ENCODE peak calls at places on chromosome 19, in six cellular contexts. L is IMR-90, Q is AG04450, D is testis, R is heart right ventricle, Z is breast epithelium. U is an unnamed sample.

GRCh38 chr19:47102561-47103135 is 10.9 kb downstream of the ZC3H4 start:
- DNase-seq in R (no peak), D (no peak), Z (no peak), L (no peak), Q (no peak), U (no peak)

GRCh38 chr19:29785955-29786589 is 25.7 kb upstream of the CCNE1 start:
- DNase-seq in L (no peak), R (no peak), Q (no peak), D (no peak), Z (no peak), U (no peak)

GRCh38 chr19:21440321-21440720 is 43.4 kb downstream of the ZNF493 start:
- DNase-seq in Z (no peak), Q (no peak), R (no peak), D (no peak), L (no peak), U (no peak)

GRCh38 chr19:3132971-3133792 is 2.7 kb upstream of the GNA15 start:
- DNase-seq in D (no peak), L (peak), Z (no peak), R (no peak), Q (no peak), U (peak)

GRCh38 chr19:32599736-32600157 is 18.8 kb downstream of the PDCD5 start:
- DNase-seq in Z (no peak), Q (peak), D (peak), R (peak), L (peak), U (peak)

GRCh38 chr19:33290956-33291622 is 11.2 kb downstream of the CEBPA start:
- DNase-seq in R (no peak), Q (no peak), Z (no peak), L (no peak), D (no peak), U (no peak)

GRCh38 chr19:14177496-14178074 is 28.4 kb downstream of the ADGRL1 start:
- DNase-seq in Z (no peak), L (no peak), R (no peak), Q (no peak), D (no peak), U (no peak)

GRCh38 chr19:1041835-1042685 is 2.2 kb downstream of the ABCA7 start:
- DNase-seq in D (no peak), R (no peak), L (no peak), Z (no peak), Q (no peak), U (no peak)

GRCh38 chr19:16164222-16164890 is 9.0 kb downstream of the CIB3 start:
- DNase-seq in Z (no peak), Q (no peak), L (no peak), R (no peak), D (no peak), U (no peak)

GRCh38 chr19:2154587-2155075 is 3.3 kb upstream of the AP3D1 start:
- DNase-seq in D (no peak), Q (no peak), R (no peak), Z (peak), L (peak), U (no peak)

GRCh38 chr19:45677351-45678230 is 9.6 kb downstream of the GIPR start:
- DNase-seq in Q (no peak), D (peak), L (peak), R (peak), Z (peak), U (peak)

GRCh38 chr19:54014920-54015560 is 23.6 kb downstream of the CACNG6 start:
- DNase-seq in Z (no peak), L (no peak), R (no peak), Q (no peak), D (no peak), U (no peak)

GRCh38 chr19:12801466-12802266 is at the start of the genes PRDX2 and THSD8:
- DNase-seq in Q (no peak), L (peak), Z (no peak), R (peak), D (peak), U (peak)

GRCh38 chr19:48745208-48745995 is 1.3 kb downstream of the IZUMO1 start:
- DNase-seq in R (peak), Q (no peak), Z (no peak), L (peak), D (peak), U (peak)

GRCh38 chr19:45158503-45159026 is 2.2 kb downstream of the NKPD1 start:
- DNase-seq in R (no peak), D (no peak), L (no peak), Q (no peak), Z (no peak), U (no peak)

GRCh38 chr19:10431254-10431942 is 11.1 kb downstream of the PDE4A start:
- DNase-seq in R (no peak), D (no peak), L (no peak), Z (no peak), Q (no peak), U (peak)

GRCh38 chr19:29576761-29577661 is 29.1 kb upstream of the POP4 start:
- DNase-seq in D (no peak), R (no peak), Z (no peak), L (peak), Q (no peak), U (no peak)

GRCh38 chr19:41928754-41929535 is 696 bp upstream of the ERFL start:
- DNase-seq in Q (no peak), R (no peak), D (no peak), Z (no peak), L (no peak), U (no peak)

GRCh38 chr19:1154731-1155351 is 19.2 kb downstream of the SBNO2 start:
- DNase-seq in Z (peak), R (peak), Q (peak), D (peak), L (peak), U (no peak)

GRCh38 chr19:49361438-49362047 is 673 bp downstream of the TEAD2 start:
- DNase-seq in Q (peak), L (peak), R (peak), Z (peak), D (peak), U (no peak)

GRCh38 chr19:6745965-6746364 is 6.5 kb downstream of the TRIP10 start:
- DNase-seq in D (no peak), Z (no peak), L (no peak), R (no peak), Q (no peak), U (no peak)

GRCh38 chr19:10884273-10884672 is 12.9 kb downstream of the CARM1 start:
- DNase-seq in D (no peak), L (peak), Z (no peak), R (no peak), Q (no peak), U (no peak)

GRCh38 chr19:55206664-55207500 is 2.4 kb downstream of the PTPRH start:
- DNase-seq in Q (peak), D (peak), R (peak), L (peak), Z (peak), U (no peak)

GRCh38 chr19:3670258-3670795 is 29.9 kb downstream of the PIP5K1C start:
- DNase-seq in Z (peak), R (peak), Q (peak), L (peak), D (peak), U (no peak)

GRCh38 chr19:33771308-33772101 is 25.2 kb upstream of the KCTD15 start:
- DNase-seq in Z (peak), Q (peak), L (peak), R (peak), D (peak), U (peak)

GRCh38 chr19:2331601-2332246 is 3.2 kb downstream of the SPPL2B start:
- DNase-seq in L (no peak), Z (no peak), Q (no peak), R (no peak), D (no peak), U (no peak)

GRCh38 chr19:42092350-42092749 is 16.4 kb downstream of the ZNF574 start:
- DNase-seq in L (no peak), Z (no peak), Q (no peak), R (no peak), D (no peak), U (no peak)

GRCh38 chr19:41137056-41137455 is 22.8 kb downstream of the CYP2F1 start:
- DNase-seq in Z (no peak), Q (no peak), R (no peak), D (no peak), L (no peak), U (no peak)

GRCh38 chr19:12825259-12826131 is 8.9 kb downstream of the RTBDN start:
- DNase-seq in Z (no peak), Q (no peak), D (no peak), L (no peak), R (no peak), U (no peak)

GRCh38 chr19:9914001-9914314 is 22.4 kb downstream of the OLFM2 start:
- DNase-seq in Z (no peak), Q (no peak), L (no peak), R (no peak), D (no peak), U (no peak)

GRCh38 chr19:42114412-42114811 is 17.8 kb downstream of the POU2F2 start:
- DNase-seq in R (no peak), D (no peak), Q (no peak), L (no peak), Z (no peak), U (no peak)

GRCh38 chr19:13163609-13164364 is 13.6 kb downstream of the IER2 start:
- DNase-seq in R (peak), D (peak), Z (peak), Q (peak), L (peak), U (peak)

GRCh38 chr19:31353826-31354225 is 4.6 kb upstream of the TSHZ3 start:
- DNase-seq in R (no peak), D (no peak), Z (no peak), L (no peak), Q (no peak), U (no peak)
- TF ChIP-seq CTCF in R (no peak), D (no peak), Z (no peak), L (no peak), Q (no peak), U (no peak)

DNA sequence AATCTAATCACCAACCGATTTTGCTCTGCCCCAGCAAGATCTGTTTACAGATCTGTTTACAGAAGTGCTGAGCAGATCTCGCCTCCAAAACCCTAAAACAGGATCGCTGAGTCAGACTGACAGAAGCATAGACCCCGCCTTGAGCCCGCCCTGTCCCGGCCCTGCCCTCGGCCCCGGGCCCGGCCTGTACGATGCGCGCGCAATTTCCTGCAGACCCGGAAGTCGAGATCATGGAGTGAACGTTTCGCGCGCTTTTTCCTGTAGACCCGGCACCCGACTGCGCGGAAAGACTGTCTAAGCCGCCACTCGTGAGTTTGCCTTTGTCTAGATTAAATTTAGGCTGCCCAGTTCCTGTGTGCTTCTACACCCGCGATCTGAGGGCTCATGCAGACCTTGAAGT is at the start of gene ZNF534:
- DNase-seq in Z (no peak), R (no peak), L (no peak), D (peak), Q (no peak), U (no peak)
- H3K27ac ChIP-seq in Z (no peak), R (no peak), L (no peak), D (no peak), Q (no peak), U (no peak)

DNA sequence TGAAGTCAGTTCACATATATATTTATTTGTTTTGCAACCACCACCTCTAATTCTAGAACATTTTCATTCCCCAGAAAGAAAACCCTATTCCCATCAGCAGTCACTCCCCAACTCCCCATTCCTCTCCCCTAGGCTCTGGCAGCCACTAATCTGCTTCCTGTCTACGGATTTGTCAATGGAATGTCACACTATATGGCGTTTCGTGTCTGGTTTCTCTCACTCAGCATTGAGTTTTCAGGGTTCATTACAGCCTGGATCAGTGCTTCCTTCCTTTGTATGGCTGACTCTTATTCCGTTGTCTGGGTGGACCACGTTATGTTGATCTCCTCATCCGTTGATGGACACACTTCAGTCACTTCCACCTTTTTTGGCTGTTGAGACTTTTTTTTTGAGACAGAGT is 9.3 kb downstream of the COLGALT1 start:
- DNase-seq in R (no peak), Z (no peak), L (no peak), Q (no peak), D (no peak), U (no peak)
- TF ChIP-seq CTCF in R (no peak), Z (no peak), L (no peak), Q (no peak), D (no peak), U (no peak)

GRCh38 chr19:18906605-18907519 is 10.9 kb upstream of the CERS1 start:
- DNase-seq in Z (no peak), D (peak), Q (no peak), R (no peak), L (no peak), U (no peak)

GRCh38 chr19:18904334-18905057 is 8.5 kb upstream of the CERS1 start:
- DNase-seq in Z (no peak), L (no peak), R (no peak), Q (no peak), D (no peak), U (no peak)

GRCh38 chr19:18905058-18905456 is 9.1 kb upstream of the CERS1 start:
- DNase-seq in D (no peak), Z (no peak), L (no peak), Q (no peak), R (no peak), U (no peak)

GRCh38 chr19:18903146-18904056 is 7.4 kb upstream of the CERS1 start:
- DNase-seq in R (no peak), Q (no peak), Z (no peak), D (no peak), L (no peak), U (no peak)

GRCh38 chr19:18905520-18906236 is 9.7 kb upstream of the CERS1 start:
- DNase-seq in Q (no peak), D (peak), L (no peak), Z (no peak), R (no peak), U (no peak)
- H3K27ac ChIP-seq in Q (no peak), D (no peak), L (no peak), Z (no peak), R (no peak), U (no peak)

GRCh38 chr19:43560687-43561086 is 14.6 kb downstream of the XRCC1 start:
- DNase-seq in Z (no peak), D (no peak), L (peak), Q (no peak), R (no peak), U (no peak)
- TF ChIP-seq CTCF in Z (no peak), D (no peak), L (peak), Q (no peak), R (no peak), U (no peak)